ENCODE peak calls at places on chromosome 21, in nine cellular contexts. I, R, Z, O, C, U, Y, J and D are unnamed samples.

GRCh38 chr21:24042687-24043086 is 1564.6 kb downstream of the MRPL39 start:
- DNase-seq in Y (no peak), J (no peak), I (no peak), O (no peak), C (no peak), Z (no peak), R (no peak), U (no peak), D (no peak)

GRCh38 chr21:15679630-15680029 is 50.2 kb upstream of the USP25 start:
- DNase-seq in U (no peak), I (no peak), R (no peak), O (no peak), Z (no peak), Y (no peak), J (no peak), C (no peak), D (no peak)

GRCh38 chr21:27466175-27466574 is 499.3 kb upstream of the ADAMTS5 start:
- DNase-seq in R (no peak), Y (no peak), I (no peak), C (no peak), O (no peak), J (no peak), U (peak; percentile 5), Z (no peak), D (no peak)

GRCh38 chr21:43332872-43333300 is 94.0 kb downstream of the SIK1 start:
- DNase-seq in J (no peak), C (no peak), I (no peak), U (no peak), Z (peak; percentile 31), R (no peak), Y (no peak), O (no peak), D (no peak)

GRCh38 chr21:42567861-42568260 is 54.2 kb downstream of the SLC37A1 start:
- DNase-seq in O (no peak), Y (no peak), J (no peak), I (no peak), R (no peak), Z (no peak), U (no peak), C (no peak), D (peak; percentile 70)

GRCh38 chr21:44086636-44087425 is 20.4 kb upstream of the PWP2 start:
- DNase-seq in C (no peak), I (no peak), U (no peak), Y (no peak), O (no peak), J (no peak), R (no peak), Z (no peak), D (no peak)

GRCh38 chr21:30552782-30553181 is 8.3 kb downstream of the KRTAP19-7 start:
- DNase-seq in Z (no peak), J (no peak), Y (no peak), R (no peak), U (no peak), C (no peak), O (no peak), I (no peak), D (no peak)

GRCh38 chr21:41817228-41817627 is 50.4 kb upstream of the RIPK4 start:
- DNase-seq in Y (peak; percentile 47), R (peak; percentile 63), O (peak; percentile 89), J (peak; percentile 76), I (peak; percentile 33), U (peak; percentile 87), C (no peak), Z (peak; percentile 71), D (peak; percentile 98)

GRCh38 chr21:17003221-17003620 is 509.6 kb upstream of the CXADR start:
- DNase-seq in J (no peak), U (peak; percentile 75), I (no peak), Z (no peak), Y (peak; percentile 78), C (no peak), R (no peak), O (no peak), D (no peak)

GRCh38 chr21:30340714-30341573 is 3.5 kb upstream of the KRTAP27-1 start:
- DNase-seq in O (peak; percentile 83), Y (no peak), J (peak; percentile 30), R (peak; percentile 44), U (peak; percentile 51), I (peak; percentile 3), C (no peak), Z (peak; percentile 52), D (no peak)

GRCh38 chr21:33308586-33309490 is 15.9 kb upstream of the IFNAR1 start:
- DNase-seq in Z (no peak), J (no peak), Y (peak; percentile 28), R (peak; percentile 94), C (peak; percentile 98), I (no peak), U (no peak), O (no peak), D (no peak)

GRCh38 chr21:16942703-16943102 is 570.1 kb upstream of the CXADR start:
- DNase-seq in Z (peak; percentile 63), C (no peak), Y (peak; percentile 8), U (peak; percentile 46), I (no peak), O (peak; percentile 6), R (no peak), J (no peak), D (no peak)

GRCh38 chr21:45451771-45452182 is 46.8 kb downstream of the COL18A1 start:
- DNase-seq in Y (no peak), I (no peak), J (no peak), R (no peak), O (no peak), U (no peak), C (no peak), Z (no peak), D (peak; percentile 59)

GRCh38 chr21:45454081-45454923 is 49.3 kb downstream of the COL18A1 start:
- DNase-seq in J (no peak), Z (no peak), U (peak; percentile 38), Y (no peak), R (no peak), I (no peak), O (no peak), C (no peak), D (peak; percentile 84)

GRCh38 chr21:45454924-45455315 is 50.0 kb downstream of the COL18A1 start:
- DNase-seq in O (no peak), Z (no peak), C (no peak), I (no peak), U (no peak), R (no peak), J (no peak), Y (no peak), D (no peak)

GRCh38 chr21:45452696-45453307 is 47.8 kb downstream of the COL18A1 start:
- DNase-seq in R (no peak), I (no peak), J (no peak), O (no peak), Z (no peak), C (no peak), U (no peak), Y (no peak), D (no peak)

GRCh38 chr21:45453308-45453950 is 48.5 kb downstream of the COL18A1 start:
- DNase-seq in O (no peak), Z (no peak), I (no peak), Y (no peak), U (no peak), J (no peak), R (no peak), C (no peak), D (peak; percentile 73)
- H3K36me3 ChIP-seq in O (peaks cover 2% of the 10 kb centered on the region), Z (no peaks in the 10 kb centered on the region), I (no peaks in the 10 kb centered on the region), Y (no peaks in the 10 kb centered on the region), U (no peaks in the 10 kb centered on the region), J (no peaks in the 10 kb centered on the region), R (no peaks in the 10 kb centered on the region), C (no peaks in the 10 kb centered on the region), D (no peaks in the 10 kb centered on the region)

DNA sequence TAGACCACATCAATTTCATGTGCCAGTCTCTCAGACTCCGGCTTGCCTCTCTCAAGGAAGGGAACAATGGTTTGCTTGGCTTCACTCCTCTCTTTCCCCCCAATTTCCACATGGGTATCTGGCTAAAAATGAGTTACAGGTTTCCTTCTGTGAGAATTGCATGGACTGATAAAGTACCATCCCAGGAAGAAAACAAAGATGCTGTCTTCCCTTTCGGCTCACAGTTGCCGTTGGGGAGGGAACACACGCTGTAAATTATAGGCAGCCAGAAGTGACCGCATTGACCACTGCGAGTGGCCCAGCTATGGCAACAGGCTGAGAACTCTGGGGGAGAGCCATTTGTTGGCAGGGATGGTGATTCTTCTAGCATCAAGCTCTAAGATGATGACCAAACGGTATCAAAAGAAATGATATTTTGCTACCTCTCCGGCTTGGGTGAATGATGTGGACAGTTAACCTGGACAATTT is 2.8 kb downstream of the RUNX1 start:
- DNase-seq in Y (no peak), Z (no peak), R (no peak), C (no peak), O (no peak), J (no peak), U (no peak), I (no peak), D (no peak)
- H3K4me2 ChIP-seq in Y (peak overlapping the region; percentile 91), Z (no peak overlapping the region), R (peak overlapping the region; percentile 89), C (peak overlapping the region; percentile 75), O (peak overlapping the region; percentile 90), J (no peak overlapping the region), U (peak overlapping the region; percentile 71), I (peak overlapping the region; percentile 72), D (peak overlapping the region; percentile 81)

DNA sequence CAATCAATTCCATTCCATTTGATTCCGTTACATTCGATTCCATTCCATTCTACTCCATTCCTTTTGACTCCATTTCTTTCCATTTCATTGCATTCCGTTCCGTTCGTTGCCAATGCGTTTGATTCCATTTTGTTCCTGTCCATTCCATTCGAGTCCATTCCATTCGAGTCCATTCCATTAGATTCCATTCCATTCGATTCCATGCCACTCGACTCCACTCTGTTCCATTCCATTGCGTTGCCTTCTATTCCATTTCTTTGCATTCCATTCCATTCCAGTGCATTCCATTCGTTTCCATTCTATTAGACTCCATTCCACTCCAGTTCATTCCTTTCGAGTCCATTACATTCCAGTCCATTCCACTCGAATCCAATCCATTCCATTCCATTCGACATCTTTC is 2587.5 kb upstream of the TPTE start:
- DNase-seq in C (no peak), J (no peak), R (no peak), Y (no peak), U (no peak), I (no peak), O (no peak), Z (no peak), D (no peak)
- H3K9me3 ChIP-seq in C (peaks cover 1% of the 10 kb centered on the region), J (no peaks in the 10 kb centered on the region), R (peaks cover 91% of the 10 kb centered on the region), Y (peaks cover 67% of the 10 kb centered on the region), U (peaks cover 25% of the 10 kb centered on the region), I (peaks cover 87% of the 10 kb centered on the region), O (peaks cover 98% of the 10 kb centered on the region), Z (peaks cover 52% of the 10 kb centered on the region), D (peaks cover 54% of the 10 kb centered on the region)

GRCh38 chr21:25586242-25586805 is 21.0 kb downstream of the MRPL39 start:
- DNase-seq in O (no peak), Y (no peak), R (no peak), C (no peak), Z (no peak), I (no peak), J (no peak), U (no peak), D (no peak)

GRCh38 chr21:25584833-25585232 is 22.4 kb downstream of the MRPL39 start:
- DNase-seq in U (no peak), Z (no peak), I (no peak), C (no peak), Y (no peak), J (no peak), O (no peak), R (no peak), D (no peak)

DNA sequence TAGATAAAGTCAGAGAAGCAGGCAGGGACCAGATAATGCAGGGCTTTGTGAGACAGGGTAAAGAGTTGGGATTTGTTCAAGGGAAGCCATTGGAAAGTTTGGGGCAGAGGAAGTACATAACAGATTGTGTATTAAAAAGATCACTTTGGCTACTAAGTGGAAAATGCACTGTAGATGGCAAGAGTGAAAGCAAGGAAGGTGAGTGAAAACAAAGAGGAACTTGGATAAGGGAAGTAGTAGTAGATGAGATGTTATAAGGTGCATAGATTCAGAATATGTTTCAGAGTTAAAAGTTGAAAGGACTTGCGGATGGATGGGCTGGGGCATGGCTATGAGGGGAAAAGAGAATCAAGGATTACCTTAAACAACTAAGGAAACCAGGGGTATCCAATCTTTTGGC is 17.4 kb downstream of the MRPL39 start:
- DNase-seq in C (no peak), R (no peak), J (no peak), Z (no peak), U (no peak), I (no peak), O (no peak), Y (no peak), D (no peak)
- H3K36me3 ChIP-seq in C (peaks cover 30% of the 10 kb centered on the region), R (peaks cover 87% of the 10 kb centered on the region), J (peaks cover 71% of the 10 kb centered on the region), Z (peaks cover 16% of the 10 kb centered on the region), U (peaks cover 51% of the 10 kb centered on the region), I (peaks cover 20% of the 10 kb centered on the region), O (peaks cover 59% of the 10 kb centered on the region), Y (peaks cover 22% of the 10 kb centered on the region), D (peaks cover 30% of the 10 kb centered on the region)